ENCODE peak calls at places on chromosome 2, in eight cellular contexts. One of them, this sample, is unnamed. For H3K4me1, the result is how much of the 10 kb centered on the place peaks cover.

GRCh38 chr2:56117764-56118163 is 66.0 kb upstream of the CCDC85A start:
- DNase-seq in transverse colon: no peak
- DNase-seq in stomach: no peak
- DNase-seq in endothelial cell of umbilical vein: no peak
- DNase-seq in spleen: no peak
- DNase-seq in HCT116: no peak
- DNase-seq in breast epithelium: no peak
- DNase-seq in sigmoid colon: no peak
- DNase-seq in this sample: no peak

GRCh38 chr2:7745369-7745768 is 828.2 kb downstream of the RNF144A start:
- DNase-seq in transverse colon: no peak
- DNase-seq in stomach: no peak
- DNase-seq in endothelial cell of umbilical vein: no peak
- DNase-seq in spleen: no peak
- DNase-seq in HCT116: no peak
- DNase-seq in breast epithelium: peak
- DNase-seq in sigmoid colon: no peak
- DNase-seq in this sample: no peak

GRCh38 chr2:62304429-62305417 is 108.8 kb downstream of the B3GNT2 start:
- DNase-seq in transverse colon: peak
- DNase-seq in stomach: peak
- DNase-seq in endothelial cell of umbilical vein: peak
- DNase-seq in spleen: peak
- DNase-seq in HCT116: peak
- DNase-seq in breast epithelium: peak
- DNase-seq in sigmoid colon: no peak
- DNase-seq in this sample: no peak

GRCh38 chr2:168635065-168635577 is 167.3 kb upstream of the NOSTRIN start:
- DNase-seq in transverse colon: peak
- DNase-seq in stomach: peak
- DNase-seq in endothelial cell of umbilical vein: no peak
- DNase-seq in spleen: no peak
- DNase-seq in HCT116: no peak
- DNase-seq in breast epithelium: no peak
- DNase-seq in sigmoid colon: peak
- DNase-seq in this sample: no peak

GRCh38 chr2:227123697-227124096 is 40.3 kb downstream of the COL4A4 start:
- DNase-seq in transverse colon: no peak
- DNase-seq in stomach: no peak
- DNase-seq in endothelial cell of umbilical vein: no peak
- DNase-seq in spleen: no peak
- DNase-seq in HCT116: no peak
- DNase-seq in breast epithelium: no peak
- DNase-seq in sigmoid colon: no peak
- DNase-seq in this sample: no peak

GRCh38 chr2:11688222-11689069 is 18.5 kb upstream of the NTSR2 start:
- DNase-seq in transverse colon: peak
- DNase-seq in stomach: peak
- DNase-seq in endothelial cell of umbilical vein: peak
- DNase-seq in spleen: peak
- DNase-seq in HCT116: peak
- DNase-seq in breast epithelium: peak
- DNase-seq in sigmoid colon: peak
- DNase-seq in this sample: peak

GRCh38 chr2:209817818-209818420 is 46.3 kb downstream of the UNC80 start:
- DNase-seq in transverse colon: no peak
- DNase-seq in stomach: no peak
- DNase-seq in endothelial cell of umbilical vein: peak
- DNase-seq in spleen: no peak
- DNase-seq in HCT116: no peak
- DNase-seq in breast epithelium: no peak
- DNase-seq in sigmoid colon: no peak
- DNase-seq in this sample: no peak

GRCh38 chr2:65057391-65058052 is 1.3 kb downstream of the CEP68 start:
- DNase-seq in transverse colon: no peak
- DNase-seq in stomach: no peak
- DNase-seq in endothelial cell of umbilical vein: peak
- DNase-seq in spleen: no peak
- DNase-seq in HCT116: no peak
- DNase-seq in breast epithelium: no peak
- DNase-seq in sigmoid colon: no peak
- DNase-seq in this sample: no peak

GRCh38 chr2:227990937-227991336 is 119.5 kb downstream of the DAW1 start:
- DNase-seq in transverse colon: no peak
- DNase-seq in stomach: no peak
- DNase-seq in endothelial cell of umbilical vein: no peak
- DNase-seq in spleen: no peak
- DNase-seq in HCT116: no peak
- DNase-seq in breast epithelium: no peak
- DNase-seq in sigmoid colon: no peak
- DNase-seq in this sample: no peak

GRCh38 chr2:8636041-8636491 is 45.8 kb upstream of the ID2 start:
- DNase-seq in transverse colon: no peak
- DNase-seq in stomach: no peak
- DNase-seq in endothelial cell of umbilical vein: no peak
- DNase-seq in spleen: peak
- DNase-seq in HCT116: no peak
- DNase-seq in breast epithelium: no peak
- DNase-seq in sigmoid colon: peak
- DNase-seq in this sample: no peak

GRCh38 chr2:232038251-232038897 is 76.9 kb downstream of the DIS3L2 start:
- DNase-seq in transverse colon: no peak
- DNase-seq in stomach: no peak
- DNase-seq in endothelial cell of umbilical vein: peak
- DNase-seq in spleen: no peak
- DNase-seq in HCT116: no peak
- DNase-seq in breast epithelium: no peak
- DNase-seq in sigmoid colon: no peak
- DNase-seq in this sample: no peak
- H3K4me1 ChIP-seq in transverse colon: under half
- H3K4me1 ChIP-seq in stomach: under half
- H3K4me1 ChIP-seq in endothelial cell of umbilical vein: under half
- H3K4me1 ChIP-seq in spleen: under half
- H3K4me1 ChIP-seq in HCT116: under half
- H3K4me1 ChIP-seq in breast epithelium: under half
- H3K4me1 ChIP-seq in sigmoid colon: under half
- H3K4me1 ChIP-seq in this sample: under half

DNA sequence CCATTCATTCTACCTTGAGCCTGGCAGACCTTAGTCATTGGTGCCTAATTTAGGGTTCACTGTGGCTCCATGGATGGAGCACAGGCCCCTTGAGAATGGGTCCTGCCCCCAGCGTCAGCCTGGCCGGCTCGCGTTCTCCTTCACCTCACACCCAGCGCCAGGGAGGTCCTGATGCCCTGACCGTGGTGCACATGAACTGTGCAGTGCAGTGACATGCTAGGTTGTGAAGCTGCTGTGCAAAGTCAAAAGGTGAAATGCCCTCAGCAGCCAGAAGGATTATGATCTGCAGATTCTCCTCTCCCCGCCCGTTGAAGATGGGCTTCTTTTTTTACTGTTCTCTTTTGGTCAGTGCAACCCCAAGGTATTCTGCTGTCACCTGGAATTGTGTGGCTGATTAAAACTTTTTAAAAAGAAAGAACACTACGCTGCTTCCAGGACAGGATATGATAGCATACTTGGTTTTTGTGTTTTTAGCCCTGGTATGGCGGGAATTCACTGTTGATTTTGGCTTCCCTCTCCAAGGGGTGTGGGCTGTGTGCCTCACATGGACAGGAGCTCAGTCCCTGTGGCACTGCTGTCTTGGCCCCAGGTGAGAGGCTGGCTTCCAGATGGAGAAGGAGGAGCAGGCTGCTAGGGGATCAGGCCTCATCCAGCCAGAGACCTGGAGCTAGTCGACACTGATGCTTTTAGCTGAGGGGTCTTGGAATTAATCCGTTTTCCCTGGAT is 49.4 kb upstream of the MCFD2 start:
- DNase-seq in transverse colon: no peak
- DNase-seq in stomach: no peak
- DNase-seq in endothelial cell of umbilical vein: peak
- DNase-seq in spleen: no peak
- DNase-seq in HCT116: no peak
- DNase-seq in breast epithelium: peak
- DNase-seq in sigmoid colon: no peak
- DNase-seq in this sample: no peak
- TF ChIP-seq POLR2AphosphoS5 in transverse colon: no peak
- TF ChIP-seq POLR2AphosphoS5 in stomach: no peak
- TF ChIP-seq POLR2AphosphoS5 in endothelial cell of umbilical vein: peak
- TF ChIP-seq POLR2AphosphoS5 in spleen: no peak
- TF ChIP-seq POLR2AphosphoS5 in HCT116: no peak
- TF ChIP-seq POLR2AphosphoS5 in breast epithelium: peak
- TF ChIP-seq POLR2AphosphoS5 in sigmoid colon: no peak
- TF ChIP-seq POLR2AphosphoS5 in this sample: no peak

DNA sequence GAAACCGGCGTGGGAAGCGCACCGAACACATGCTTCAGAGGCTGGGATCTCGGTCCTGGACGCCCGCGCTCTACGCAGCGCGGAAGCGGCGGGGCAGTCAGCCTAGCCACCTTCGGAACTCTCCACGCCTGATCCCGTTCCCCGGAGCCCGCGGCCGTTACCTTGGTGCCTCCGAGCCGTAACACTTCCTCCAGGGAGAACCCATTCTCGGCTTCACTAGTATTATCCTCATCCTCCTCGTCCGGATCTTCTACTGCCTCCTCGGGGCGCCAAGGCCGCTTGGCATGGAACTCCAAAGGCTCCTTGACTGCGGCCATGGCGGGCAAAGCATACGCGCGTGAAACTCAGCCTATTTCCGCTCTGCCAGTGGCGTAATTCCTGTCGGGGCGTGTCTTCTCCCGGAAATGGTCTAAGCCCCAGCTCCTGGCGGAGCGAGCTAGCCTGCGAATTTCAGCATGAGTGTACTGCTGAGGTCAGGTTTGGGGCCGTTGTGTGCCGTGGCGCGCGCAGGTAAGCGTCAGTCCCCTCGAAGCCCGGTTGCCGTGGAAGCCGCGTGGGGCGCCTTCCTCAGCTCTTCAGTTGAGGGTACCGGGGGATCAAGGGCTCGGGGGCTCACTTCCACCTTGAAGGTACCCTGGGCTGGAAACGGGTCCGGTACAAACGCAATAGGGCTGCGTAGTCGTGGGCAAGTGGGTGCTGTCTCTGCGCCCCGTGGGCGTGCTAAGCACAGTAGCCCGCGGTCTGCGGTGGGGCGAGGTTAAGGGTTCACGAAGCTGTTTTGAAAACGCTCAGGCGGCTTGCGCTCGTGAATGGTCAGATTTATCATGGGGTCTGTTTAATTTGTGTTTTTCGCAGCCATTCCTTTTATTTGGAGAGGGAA is at the start of the genes CEBPZ and NDUFAF7:
- DNase-seq in transverse colon: peak
- DNase-seq in stomach: peak
- DNase-seq in endothelial cell of umbilical vein: peak
- DNase-seq in spleen: peak
- DNase-seq in HCT116: peak
- DNase-seq in breast epithelium: peak
- DNase-seq in sigmoid colon: peak
- DNase-seq in this sample: peak
- TF ChIP-seq POLR2A in transverse colon: peak
- TF ChIP-seq POLR2A in stomach: no peak
- TF ChIP-seq POLR2A in endothelial cell of umbilical vein: peak
- TF ChIP-seq POLR2A in spleen: peak
- TF ChIP-seq POLR2A in HCT116: peak
- TF ChIP-seq POLR2A in breast epithelium: peak
- TF ChIP-seq POLR2A in sigmoid colon: peak
- TF ChIP-seq POLR2A in this sample: no peak

GRCh38 chr2:183035298-183035953 is 2.8 kb downstream of the NCKAP1 start:
- DNase-seq in transverse colon: no peak
- DNase-seq in stomach: no peak
- DNase-seq in endothelial cell of umbilical vein: no peak
- DNase-seq in spleen: no peak
- DNase-seq in HCT116: no peak
- DNase-seq in breast epithelium: no peak
- DNase-seq in sigmoid colon: no peak
- DNase-seq in this sample: no peak
- H3K4me1 ChIP-seq in transverse colon: under half
- H3K4me1 ChIP-seq in stomach: under half
- H3K4me1 ChIP-seq in endothelial cell of umbilical vein: under half
- H3K4me1 ChIP-seq in spleen: half or more
- H3K4me1 ChIP-seq in HCT116: under half
- H3K4me1 ChIP-seq in breast epithelium: under half
- H3K4me1 ChIP-seq in sigmoid colon: under half
- H3K4me1 ChIP-seq in this sample: half or more

DNA sequence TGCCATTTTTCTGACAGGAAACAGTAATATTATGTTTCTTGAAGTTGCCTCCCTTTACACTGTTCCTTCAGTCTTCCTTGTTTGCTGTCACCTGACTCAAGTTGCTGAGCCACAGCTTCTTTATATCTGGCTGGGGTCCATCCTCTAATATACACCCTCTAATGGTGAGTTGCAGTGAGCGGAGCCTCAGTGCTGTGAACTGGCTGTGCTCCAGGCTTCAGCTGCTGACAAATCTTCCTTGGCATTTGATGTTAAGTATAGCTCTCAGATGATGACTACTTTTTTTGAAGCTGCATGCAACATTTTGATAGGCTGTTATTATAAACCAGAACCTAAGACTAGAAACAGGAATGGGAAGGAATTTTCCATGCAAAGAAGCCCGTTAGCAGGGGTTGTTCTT is 366.7 kb downstream of the NUP35 start:
- DNase-seq in transverse colon: no peak
- DNase-seq in stomach: no peak
- DNase-seq in endothelial cell of umbilical vein: no peak
- DNase-seq in spleen: no peak
- DNase-seq in HCT116: no peak
- DNase-seq in breast epithelium: no peak
- DNase-seq in sigmoid colon: peak
- DNase-seq in this sample: no peak
- TF ChIP-seq POLR2AphosphoS5 in transverse colon: no peak
- TF ChIP-seq POLR2AphosphoS5 in stomach: no peak
- TF ChIP-seq POLR2AphosphoS5 in endothelial cell of umbilical vein: no peak
- TF ChIP-seq POLR2AphosphoS5 in spleen: no peak
- TF ChIP-seq POLR2AphosphoS5 in HCT116: no peak
- TF ChIP-seq POLR2AphosphoS5 in breast epithelium: no peak
- TF ChIP-seq POLR2AphosphoS5 in sigmoid colon: no peak
- TF ChIP-seq POLR2AphosphoS5 in this sample: no peak

This sample was measured in suprapubic skin.